ENCODE peak calls at places on chromosomes 13 and 19, in six cellular contexts. Q, N, A, F, G and E are unnamed samples.

GRCh38 chr19:10288662-10289166 is 1.0 kb upstream of the ICAM5 start:
- DNase-seq in N (peak; percentile 87), A (no peak), G (no peak), F (no peak), Q (no peak), E (peak; percentile 59)

GRCh38 chr19:3187662-3188511 is 2.2 kb downstream of the NCLN start:
- DNase-seq in N (no peak), A (no peak), F (no peak), Q (no peak), G (no peak), E (no peak)

GRCh38 chr13:58655086-58655485 is 1023.5 kb downstream of the PCDH17 start:
- DNase-seq in G (no peak), F (no peak), Q (no peak), N (no peak), A (no peak), E (no peak)

GRCh38 chr19:38870612-38871011 is 7.5 kb downstream of the RINL start:
- DNase-seq in A (no peak), Q (no peak), F (no peak), N (no peak), G (no peak), E (no peak)

GRCh38 chr19:33718668-33719259 is 77.9 kb upstream of the KCTD15 start:
- DNase-seq in G (no peak), A (no peak), N (no peak), F (no peak), Q (no peak), E (no peak)

GRCh38 chr19:20078696-20079095 is 896 bp downstream of the ZNF90 start:
- DNase-seq in F (no peak), A (no peak), N (no peak), Q (no peak), G (no peak), E (peak; percentile 20)

GRCh38 chr13:44021422-44021821 is 141.7 kb downstream of the LACC1 start:
- DNase-seq in G (no peak), Q (no peak), A (no peak), N (no peak), F (no peak), E (no peak)

GRCh38 chr19:6587093-6587820 is 3.7 kb downstream of the CD70 start:
- DNase-seq in A (no peak), G (no peak), Q (peak; percentile 75), N (peak; percentile 59), F (no peak), E (no peak)

GRCh38 chr19:49161987-49162386 is 4.4 kb downstream of the TRPM4 start:
- DNase-seq in N (no peak), Q (no peak), G (no peak), F (no peak), A (peak; percentile 84), E (no peak)

GRCh38 chr19:39110263-39110967 is 15.2 kb upstream of the PAK4 start:
- DNase-seq in G (no peak), Q (peak; percentile 78), F (peak; percentile 75), A (no peak), N (peak; percentile 60), E (peak; percentile 26)

GRCh38 chr13:89969996-89970709 is 1377.3 kb upstream of the MIR17HG start:
- DNase-seq in F (no peak), Q (no peak), N (no peak), G (no peak), A (peak; percentile 40), E (no peak)

GRCh38 chr19:20162821-20163220 is 4.2 kb upstream of the ZNF486 start:
- DNase-seq in G (no peak), Q (peak; percentile 41), A (no peak), N (no peak), F (no peak), E (no peak)

GRCh38 chr19:29928831-29929230 is 13.2 kb upstream of the URI1 start:
- DNase-seq in N (no peak), G (no peak), F (no peak), Q (no peak), A (no peak), E (no peak)

GRCh38 chr19:51317381-51317780 is 5.9 kb downstream of the IGLON5 start:
- DNase-seq in N (no peak), A (no peak), Q (no peak), G (no peak), F (no peak), E (no peak)